ENCODE peak calls at places on chromosomes 6 and 20, in seven cellular contexts. G is fibroblast of gingiva; E is IMR-90; M is AG20443; U is psoas muscle; H is hypothalamus; D is stimulated activated naive CD4-positive, alpha-beta T cell. I is an unnamed sample.

GRCh38 chr6:148324297-148325007 is 18.2 kb upstream of the SASH1 start:
- DNase-seq in M (peak; percentile 61), D (no peak), E (peak; percentile 41), U (no peak), G (no peak), H (no peak), I (peak; percentile 83)

GRCh38 chr6:162856885-162857284 is 129.1 kb downstream of the PACRG start:
- DNase-seq in G (peak; percentile 76), D (no peak), E (peak; percentile 60), H (peak; percentile 35), M (peak; percentile 73), U (no peak), I (peak; percentile 64)

GRCh38 chr6:140623498-140623897 is 1249.0 kb upstream of the CITED2 start:
- DNase-seq in H (no peak), G (peak; percentile 69), E (peak; percentile 93), M (peak; percentile 38), D (no peak), U (no peak), I (peak; percentile 94)

GRCh38 chr6:1381397-1382330 is 7.7 kb upstream of the FOXF2 start:
- DNase-seq in G (no peak), H (no peak), D (no peak), E (no peak), U (no peak), M (peak; percentile 86), I (peak; percentile 49)

GRCh38 chr20:36852187-36852586 is 23.8 kb upstream of the TLDC2 start:
- DNase-seq in D (no peak), U (no peak), M (peak; percentile 54), E (no peak), H (no peak), G (no peak), I (no peak)

GRCh38 chr6:16651871-16652270 is 109.4 kb downstream of the ATXN1 start:
- DNase-seq in U (no peak), E (no peak), H (no peak), M (no peak), D (peak; percentile 18), G (no peak), I (no peak)

GRCh38 chr6:14060971-14061370 is 56.6 kb upstream of the CD83 start:
- DNase-seq in D (no peak), G (no peak), M (no peak), E (no peak), H (no peak), U (no peak), I (peak; percentile 67)

GRCh38 chr6:79432726-79433125 is 104.5 kb downstream of the LCA5 start:
- DNase-seq in M (no peak), H (no peak), E (no peak), U (no peak), G (no peak), D (no peak), I (no peak)

GRCh38 chr6:144710207-144710606 is 425.1 kb downstream of the UTRN start:
- DNase-seq in M (peak; percentile 82), D (no peak), U (no peak), E (peak; percentile 90), H (no peak), G (peak; percentile 84), I (peak; percentile 97)

I was measured in M059J.